ENCODE peak calls at places on chromosomes 5 and 9, in four cellular contexts. V is glutamatergic neuron, B is prostate gland, N is stromal cell of bone marrow. K is an unnamed sample.

GRCh38 chr5:35046754-35047153 is 995 bp downstream of the AGXT2 start:
- DNase-seq in V (no peak), B (no peak), N (peak; percentile 94), K (no peak)

GRCh38 chr5:95543017-95543705 is 11.6 kb downstream of the SKIC3 start:
- DNase-seq in V (no peak), B (peak; percentile 15), N (no peak), K (no peak)

GRCh38 chr9:76519027-76519835 is 60.2 kb downstream of the GCNT1 start:
- DNase-seq in V (no peak), B (no peak), N (no peak), K (peak; percentile 56)

GRCh38 chr9:136316896-136317676 is 10.3 kb upstream of the GPSM1 start:
- DNase-seq in V (no peak), B (no peak), N (no peak), K (no peak)

GRCh38 chr5:130141689-130142320 is 237.5 kb downstream of the CHSY3 start:
- DNase-seq in V (peak; percentile 62), B (no peak), N (no peak), K (peak; percentile 44)

GRCh38 chr5:167488371-167488770 is 803.1 kb upstream of the WWC1 start:
- DNase-seq in V (no peak), B (no peak), N (no peak), K (no peak)

GRCh38 chr9:125549465-125550215 is 157.4 kb downstream of the MAPKAP1 start:
- DNase-seq in V (no peak), B (peak; percentile 80), N (peak; percentile 81), K (peak; percentile 82)

GRCh38 chr9:16615451-16615850 is 255.0 kb downstream of the BNC2 start:
- DNase-seq in V (no peak), B (no peak), N (no peak), K (no peak)

GRCh38 chr9:132584616-132585560 is 2.5 kb downstream of the BARHL1 start:
- DNase-seq in V (peak; percentile 18), B (no peak), N (no peak), K (no peak)

GRCh38 chr9:86281577-86282076 is 711 bp downstream of the ISCA1 start:
- DNase-seq in V (no peak), B (no peak), N (no peak), K (no peak)

GRCh38 chr9:23526806-23527205 is 299.2 kb downstream of the ELAVL2 start:
- DNase-seq in V (no peak), B (no peak), N (peak; percentile 9), K (no peak)